ENCODE peak calls at places on chromosome 7, in ten cellular contexts. L is dorsolateral prefrontal cortex, B is RWPE1, W is transverse colon, Q is fibroblast of the aortic adventitia, E is AG09309, D is natural killer cell, I is prostate gland, K is body of pancreas, X is thoracic aorta. A is an unnamed sample.

GRCh38 chr7:106618480-106618879 is 42.5 kb downstream of the CCDC71L start:
- DNase-seq in X (no peak), D (no peak), E (peak; percentile 25), K (peak; percentile 23), L (no peak), Q (peak; percentile 86), I (no peak), B (no peak), W (no peak), A (no peak)

GRCh38 chr7:116884691-116885090 is 22.3 kb downstream of the CAPZA2 start:
- DNase-seq in K (no peak), W (no peak), E (no peak), L (no peak), X (no peak), I (no peak), Q (no peak), B (no peak), D (no peak), A (no peak)

GRCh38 chr7:55179897-55180682 is 161.3 kb downstream of the EGFR start:
- DNase-seq in I (no peak), W (no peak), X (no peak), L (peak; percentile 31), B (no peak), K (no peak), Q (no peak), E (no peak), D (no peak), A (no peak)

GRCh38 chr7:98681951-98682350 is 64.9 kb downstream of the NPTX2 start:
- DNase-seq in L (no peak), I (no peak), W (no peak), K (no peak), E (no peak), X (no peak), D (no peak), B (no peak), Q (no peak), A (no peak)

GRCh38 chr7:105678811-105679495 is 97.7 kb upstream of the EFCAB10 start:
- DNase-seq in E (no peak), X (peak; percentile 64), K (peak; percentile 86), Q (peak; percentile 88), B (peak; percentile 45), L (peak; percentile 65), W (peak; percentile 76), D (no peak), I (peak; percentile 61), A (peak; percentile 28)

GRCh38 chr7:158759749-158760444 is 55.3 kb upstream of the NCAPG2 start:
- DNase-seq in X (no peak), L (no peak), K (no peak), E (no peak), W (no peak), Q (no peak), B (no peak), I (no peak), D (no peak), A (no peak)

GRCh38 chr7:84412161-84412969 is 217.8 kb upstream of the SEMA3A start:
- DNase-seq in W (no peak), K (no peak), Q (peak; percentile 93), E (peak; percentile 97), I (no peak), X (no peak), B (peak; percentile 73), D (no peak), L (no peak), A (no peak)

GRCh38 chr7:155269766-155270585 is 27.7 kb upstream of the INSIG1 start:
- DNase-seq in D (no peak), B (no peak), L (no peak), W (no peak), Q (no peak), K (no peak), X (no peak), E (no peak), I (no peak), A (no peak)

GRCh38 chr7:44740040-44740439 is 8.6 kb upstream of the ZMIZ2 start:
- DNase-seq in L (no peak), X (no peak), D (no peak), K (no peak), Q (no peak), E (no peak), B (no peak), W (no peak), I (no peak), A (no peak)

GRCh38 chr7:40721344-40721949 is 586.6 kb downstream of the SUGCT start:
- DNase-seq in B (no peak), D (no peak), W (no peak), L (no peak), K (no peak), I (no peak), X (no peak), Q (peak; percentile 50), E (no peak), A (no peak)

GRCh38 chr7:40723829-40724228 is 589.0 kb downstream of the SUGCT start:
- DNase-seq in D (no peak), B (no peak), I (no peak), K (no peak), W (no peak), L (no peak), Q (no peak), E (no peak), X (no peak), A (no peak)

DNA sequence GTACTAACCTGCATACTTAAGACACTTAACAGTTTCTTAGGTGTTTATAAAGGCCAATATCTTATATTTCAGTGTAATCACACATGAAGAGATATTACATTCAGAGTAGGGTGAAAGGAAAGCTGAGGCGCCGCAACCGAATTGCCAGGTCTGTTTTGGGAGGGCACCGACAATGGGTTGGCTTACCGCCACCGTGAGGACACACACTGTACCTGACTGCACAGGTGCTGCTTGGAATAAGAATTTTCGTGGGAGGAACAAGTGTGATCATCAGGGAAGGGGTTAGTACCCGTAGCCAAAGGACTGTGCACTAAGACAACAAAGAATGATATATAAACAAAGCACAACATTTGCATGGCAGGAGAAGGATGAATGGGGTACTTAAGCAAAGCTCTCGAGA is 591.8 kb downstream of the SUGCT start:
- DNase-seq in W (no peak), L (no peak), B (no peak), I (no peak), Q (no peak), X (no peak), E (no peak), K (no peak), D (no peak), A (no peak)
- TF ChIP-seq CTCF in W (no peak), L (no peak), B (no peak), I (no peak), Q (no peak), X (no peak), E (no peak), K (no peak), D (no peak), A (no peak)

GRCh38 chr7:77461246-77461645 is 45.1 kb upstream of the GSAP start:
- DNase-seq in Q (no peak), B (no peak), E (no peak), I (no peak), D (no peak), L (no peak), X (no peak), K (no peak), W (no peak), A (no peak)

GRCh38 chr7:77461842-77462241 is 45.7 kb upstream of the GSAP start:
- DNase-seq in K (no peak), E (no peak), L (no peak), B (no peak), W (no peak), D (no peak), Q (no peak), I (no peak), X (no peak), A (no peak)

GRCh38 chr7:77458786-77459185 is 42.6 kb upstream of the GSAP start:
- DNase-seq in Q (peak; percentile 40), K (no peak), D (no peak), X (no peak), L (no peak), I (no peak), E (no peak), B (no peak), W (no peak), A (no peak)

GRCh38 chr7:77459311-77459726 is 43.2 kb upstream of the GSAP start:
- DNase-seq in Q (no peak), K (no peak), L (no peak), I (no peak), W (no peak), B (no peak), D (no peak), X (no peak), E (no peak), A (no peak)

GRCh38 chr7:77460057-77460486 is 43.9 kb upstream of the GSAP start:
- DNase-seq in Q (no peak), L (no peak), I (no peak), X (no peak), D (no peak), K (no peak), W (peak; percentile 26), B (no peak), E (no peak), A (no peak)
- TF ChIP-seq CTCF in Q (no peak), L (no peak), I (peak; percentile 19), X (no peak), D (no peak), K (peak; percentile 17), W (peak; percentile 56), B (no peak), E (no peak), A (no peak)

GRCh38 chr7:148626828-148627227 is 36.3 kb downstream of the C7orf33 start:
- DNase-seq in K (no peak), D (no peak), W (no peak), X (no peak), B (no peak), E (no peak), L (no peak), I (no peak), Q (no peak), A (no peak)
- TF ChIP-seq CTCF in K (no peak), D (no peak), W (no peak), X (no peak), B (no peak), E (no peak), L (no peak), I (no peak), Q (no peak), A (no peak)

GRCh38 chr7:2118056-2118455 is 114.7 kb downstream of the MAD1L1 start:
- DNase-seq in I (no peak), D (no peak), X (no peak), B (no peak), Q (no peak), E (no peak), K (no peak), W (no peak), L (no peak), A (no peak)

GRCh38 chr7:2117681-2118045 is 115.1 kb downstream of the MAD1L1 start:
- DNase-seq in K (no peak), X (no peak), Q (no peak), E (no peak), I (no peak), B (no peak), D (no peak), L (no peak), W (no peak), A (no peak)

GRCh38 chr7:2116903-2117680 is 115.7 kb downstream of the MAD1L1 start:
- DNase-seq in X (no peak), B (no peak), I (peak; percentile 53), L (peak; percentile 82), W (no peak), Q (peak; percentile 50), E (no peak), K (no peak), D (no peak), A (no peak)

GRCh38 chr7:2120251-2120660 is 112.5 kb downstream of the MAD1L1 start:
- DNase-seq in X (no peak), D (peak; percentile 69), L (no peak), B (no peak), Q (no peak), K (no peak), W (no peak), I (no peak), E (no peak), A (no peak)

GRCh38 chr7:2118630-2119190 is 114.0 kb downstream of the MAD1L1 start:
- DNase-seq in X (no peak), B (peak; percentile 49), K (no peak), Q (no peak), L (no peak), I (no peak), W (no peak), E (no peak), D (no peak), A (no peak)
- TF ChIP-seq CTCF in X (no peak), B (no peak), K (no peak), Q (no peak), L (no peak), I (no peak), W (no peak), E (no peak), D (no peak), A (no peak)